ENCODE peak calls at places on chromosomes 3 and 15, in eight cellular contexts. E is heart right ventricle; U is vagina; C is Calu3; X is upper lobe of right lung; G is heart left ventricle; Q is CD4-positive, alpha-beta T cell; P is thoracic aorta. J is an unnamed sample.
A peak's percentile ranks its signal among the peaks of the same experiment; 100 is the strongest.

GRCh38 chr3:1987983-1988382 is 110.7 kb upstream of the CNTN4 start:
- DNase-seq in X (no peak), P (no peak), Q (no peak), G (no peak), U (no peak), C (peak; percentile 0), E (no peak), J (no peak)

GRCh38 chr3:197874653-197875052 is 75.3 kb upstream of the RPL35A start:
- DNase-seq in P (no peak), C (no peak), E (no peak), U (no peak), X (no peak), Q (no peak), G (no peak), J (no peak)

GRCh38 chr15:72339777-72340177 is 19.8 kb upstream of the CELF6 start:
- DNase-seq in P (no peak), X (no peak), E (no peak), C (no peak), G (no peak), Q (no peak), U (no peak), J (no peak)

GRCh38 chr3:102113421-102114041 is 264.2 kb downstream of the NFKBIZ start:
- DNase-seq in Q (no peak), U (no peak), E (no peak), X (no peak), C (peak; percentile 79), P (no peak), G (no peak), J (no peak)

GRCh38 chr3:107124885-107125284 is 252.4 kb upstream of the CCDC54 start:
- DNase-seq in E (peak; percentile 42), C (no peak), G (no peak), P (no peak), Q (no peak), X (no peak), U (no peak), J (no peak)

GRCh38 chr3:60641354-60641753 is 609.9 kb downstream of the FHIT start:
- DNase-seq in P (no peak), E (no peak), C (no peak), X (no peak), G (no peak), Q (no peak), U (no peak), J (no peak)

GRCh38 chr3:134423153-134423552 is 48.9 kb upstream of the AMOTL2 start:
- DNase-seq in X (no peak), Q (no peak), U (no peak), C (peak; percentile 19), G (no peak), P (no peak), E (no peak), J (no peak)

GRCh38 chr3:133945696-133946095 is 50.0 kb upstream of the RAB6B start:
- DNase-seq in C (no peak), G (no peak), Q (no peak), X (peak; percentile 29), P (no peak), U (no peak), E (no peak), J (no peak)

GRCh38 chr3:59401924-59402323 is 352.1 kb upstream of the CFAP20DC start:
- DNase-seq in P (no peak), E (no peak), C (no peak), G (no peak), U (no peak), X (no peak), Q (no peak), J (no peak)

GRCh38 chr15:90561344-90562244 is 31.9 kb downstream of the CRTC3 start:
- DNase-seq in E (no peak), C (no peak), X (no peak), U (no peak), G (no peak), P (no peak), Q (no peak), J (no peak)

GRCh38 chr15:39226169-39226964 is 354.5 kb upstream of the THBS1 start:
- DNase-seq in C (no peak), X (no peak), P (no peak), E (no peak), Q (no peak), U (no peak), G (no peak), J (no peak)

GRCh38 chr3:128689060-128689459 is 36.9 kb upstream of the RAB7A start:
- DNase-seq in C (no peak), P (no peak), X (no peak), Q (no peak), U (no peak), G (no peak), E (no peak), J (no peak)

GRCh38 chr3:6697285-6697684 is 163.6 kb upstream of the GRM7 start:
- DNase-seq in G (no peak), Q (no peak), C (no peak), E (no peak), P (no peak), U (no peak), X (no peak), J (no peak)

GRCh38 chr15:78050851-78051250 is 26.7 kb downstream of the TBC1D2B start:
- DNase-seq in C (no peak), E (no peak), U (no peak), Q (no peak), X (no peak), G (no peak), P (no peak), J (no peak)

GRCh38 chr3:62414786-62415185 is 41.4 kb upstream of the FEZF2 start:
- DNase-seq in P (no peak), U (no peak), X (no peak), G (no peak), C (no peak), Q (no peak), E (no peak), J (no peak)

GRCh38 chr3:21942328-21942727 is 191.3 kb upstream of the ZNF385D start:
- DNase-seq in Q (no peak), G (no peak), C (no peak), P (no peak), U (no peak), E (peak; percentile 54), X (no peak), J (no peak)

GRCh38 chr3:138928727-138929372 is 18.1 kb downstream of the FOXL2 start:
- DNase-seq in U (no peak), X (no peak), C (no peak), G (no peak), P (no peak), Q (no peak), E (no peak), J (no peak)
- TF ChIP-seq CTCF in U (no peak), X (no peak), C (no peak), G (no peak), P (no peak), Q (no peak), E (no peak), J (no peak)

DNA sequence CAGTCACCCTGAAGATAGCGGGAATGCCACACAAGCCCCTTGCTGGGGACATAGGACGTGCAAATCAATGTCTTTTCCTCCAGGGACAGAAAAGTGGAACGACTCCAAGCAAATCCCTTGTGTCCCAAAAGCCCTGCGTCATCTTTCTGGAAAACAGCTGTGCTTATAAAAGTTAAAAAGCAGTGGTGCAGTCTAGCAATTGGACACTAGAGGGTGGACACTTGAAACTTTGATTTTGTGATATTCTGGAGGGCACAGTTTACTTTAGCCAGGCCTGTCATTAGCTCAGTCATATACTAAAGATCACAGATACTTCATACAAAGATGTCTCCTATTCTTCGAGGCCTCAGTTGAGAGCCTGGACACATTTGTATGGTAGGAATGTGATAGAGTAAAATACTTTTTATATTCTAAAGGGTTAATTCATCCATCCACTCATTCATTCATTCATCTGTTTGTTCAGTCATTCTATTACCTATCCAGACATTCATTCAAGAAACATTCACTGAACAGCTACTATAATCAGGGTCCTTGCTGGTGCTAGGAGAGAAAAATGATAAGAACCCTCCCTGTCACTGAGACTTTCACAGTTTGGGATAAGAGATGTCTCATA is 63.8 kb upstream of the ANKRD34C start:
- DNase-seq in X (no peak), U (no peak), G (no peak), Q (no peak), C (no peak), E (peak; percentile 37), P (no peak), J (no peak)
- TF ChIP-seq CTCF in X (peak; percentile 20), U (no peak), G (no peak), Q (no peak), C (peak; percentile 60), E (peak; percentile 4), P (peak; percentile 54), J (no peak)

DNA sequence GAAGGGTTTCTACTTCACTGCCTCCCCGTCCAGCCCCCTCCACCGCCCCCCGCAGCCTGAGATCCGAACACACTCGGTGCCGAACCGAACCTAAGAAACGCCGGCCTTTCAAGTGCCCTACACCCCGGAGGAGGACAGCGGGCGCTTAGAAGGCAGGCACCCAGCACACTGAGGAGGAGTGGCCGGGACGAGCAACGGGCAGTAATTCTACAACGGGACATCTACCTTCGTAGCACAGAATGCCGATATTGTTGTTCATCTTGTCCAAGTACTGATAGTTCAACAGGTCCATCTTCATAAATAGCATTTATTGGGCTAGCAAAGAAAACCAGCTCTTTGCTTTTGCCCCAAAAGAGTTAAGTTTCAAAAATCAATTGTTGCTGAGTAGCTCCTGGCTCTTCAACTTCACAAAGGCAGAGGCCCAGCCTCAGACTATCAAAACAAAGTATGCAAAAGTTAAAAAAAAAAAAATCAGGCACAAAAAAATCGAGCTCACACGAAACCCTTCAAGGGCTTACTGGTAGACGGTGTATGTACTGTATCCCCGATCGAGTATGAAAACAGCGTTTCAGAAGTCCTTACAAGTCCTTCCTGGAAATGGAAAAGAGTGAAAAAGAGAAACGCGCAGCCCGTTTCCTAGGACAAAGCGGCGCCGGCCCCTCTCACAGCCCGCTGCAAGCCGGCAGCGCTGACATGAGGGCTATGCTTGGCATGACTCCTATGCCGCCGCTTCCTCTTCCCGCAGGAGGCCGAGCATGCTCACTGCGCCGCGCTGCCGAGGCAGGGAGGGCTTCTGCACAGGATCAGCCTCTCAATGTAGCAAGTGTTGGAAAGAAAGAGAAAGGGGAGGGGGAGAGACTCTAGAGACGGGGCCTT is at the start of gene VGLL4:
- DNase-seq in Q (peak; percentile 53), P (peak; percentile 59), C (peak; percentile 74), U (no peak), E (peak; percentile 89), G (peak; percentile 94), X (peak; percentile 94), J (peak; percentile 48)
- TF ChIP-seq CTCF in Q (no peak), P (peak; percentile 9), C (no peak), U (peak; percentile 12), E (no peak), G (no peak), X (peak; percentile 9), J (no peak)

GRCh38 chr15:30992465-30992864 is 1.0 kb upstream of the MTMR10 start:
- DNase-seq in E (no peak), P (no peak), C (no peak), Q (no peak), U (no peak), X (peak; percentile 73), G (no peak), J (no peak)

GRCh38 chr15:30990036-30990435 is 1.4 kb downstream of the MTMR10 start:
- DNase-seq in C (no peak), X (no peak), E (no peak), P (no peak), Q (no peak), G (no peak), U (no peak), J (no peak)

GRCh38 chr15:30990451-30991300 is 752 bp downstream of the MTMR10 start:
- DNase-seq in P (no peak), U (no peak), C (no peak), X (no peak), E (no peak), Q (no peak), G (no peak), J (no peak)

GRCh38 chr15:30992073-30992363 is 590 bp upstream of the MTMR10 start:
- DNase-seq in X (no peak), C (no peak), U (no peak), G (no peak), P (no peak), E (no peak), Q (no peak), J (no peak)

GRCh38 chr15:30991301-30992072 is at the start of gene MTMR10:
- DNase-seq in Q (peak; percentile 66), X (peak; percentile 93), C (peak; percentile 61), E (peak; percentile 78), P (no peak), U (no peak), G (peak; percentile 88), J (no peak)
- TF ChIP-seq CTCF in Q (no peak), X (no peak), C (no peak), E (no peak), P (no peak), U (no peak), G (no peak), J (no peak)